ENCODE peak calls at places on chromosomes 12 and 14, in nine cellular contexts. One of them, this sample, is unnamed.

GRCh38 chr14:79199217-79199616 is 1012.1 kb downstream of the DIO2 start:
- ATAC-seq in aorta: no peak
- ATAC-seq in upper lobe of right lung: no peak
- ATAC-seq in heart left ventricle: no peak
- ATAC-seq in central memory CD8-positive, alpha-beta T cell: no peak
- ATAC-seq in CD8-positive, alpha-beta T cell: no peak
- ATAC-seq in stimulated activated effector memory CD8-positive, alpha-beta T cell treated with anti-CD3 and anti-CD28 coated beads, Interleukin-12 subunit alpha, Interleukin-12 subunit beta, amount 100 ng/mL, for 72 hours: no peak
- ATAC-seq in Panc1: no peak
- ATAC-seq in activated naive CD8-positive, alpha-beta T cell treated with anti-CD3 and anti-CD28 coated beads, Interleukin-2, amount 50 U/mL, for 24 hours: no peak
- ATAC-seq in this sample: no peak

GRCh38 chr14:51660720-51661119 is 9.0 kb downstream of the FRMD6 start:
- ATAC-seq in aorta: no peak
- ATAC-seq in upper lobe of right lung: no peak
- ATAC-seq in heart left ventricle: no peak
- ATAC-seq in central memory CD8-positive, alpha-beta T cell: no peak
- ATAC-seq in CD8-positive, alpha-beta T cell: no peak
- ATAC-seq in stimulated activated effector memory CD8-positive, alpha-beta T cell treated with anti-CD3 and anti-CD28 coated beads, Interleukin-12 subunit alpha, Interleukin-12 subunit beta, amount 100 ng/mL, for 72 hours: no peak
- ATAC-seq in Panc1: peak
- ATAC-seq in activated naive CD8-positive, alpha-beta T cell treated with anti-CD3 and anti-CD28 coated beads, Interleukin-2, amount 50 U/mL, for 24 hours: no peak
- ATAC-seq in this sample: no peak

GRCh38 chr12:1698638-1699214 is 7.9 kb downstream of the ADIPOR2 start:
- ATAC-seq in aorta: no peak
- ATAC-seq in upper lobe of right lung: no peak
- ATAC-seq in heart left ventricle: no peak
- ATAC-seq in central memory CD8-positive, alpha-beta T cell: no peak
- ATAC-seq in CD8-positive, alpha-beta T cell: no peak
- ATAC-seq in stimulated activated effector memory CD8-positive, alpha-beta T cell treated with anti-CD3 and anti-CD28 coated beads, Interleukin-12 subunit alpha, Interleukin-12 subunit beta, amount 100 ng/mL, for 72 hours: no peak
- ATAC-seq in Panc1: no peak
- ATAC-seq in activated naive CD8-positive, alpha-beta T cell treated with anti-CD3 and anti-CD28 coated beads, Interleukin-2, amount 50 U/mL, for 24 hours: no peak
- ATAC-seq in this sample: no peak

GRCh38 chr12:64561302-64561651 is 49.0 kb upstream of the RASSF3 start:
- ATAC-seq in aorta: no peak
- ATAC-seq in upper lobe of right lung: no peak
- ATAC-seq in heart left ventricle: no peak
- ATAC-seq in central memory CD8-positive, alpha-beta T cell: no peak
- ATAC-seq in CD8-positive, alpha-beta T cell: no peak
- ATAC-seq in stimulated activated effector memory CD8-positive, alpha-beta T cell treated with anti-CD3 and anti-CD28 coated beads, Interleukin-12 subunit alpha, Interleukin-12 subunit beta, amount 100 ng/mL, for 72 hours: no peak
- ATAC-seq in Panc1: peak
- ATAC-seq in activated naive CD8-positive, alpha-beta T cell treated with anti-CD3 and anti-CD28 coated beads, Interleukin-2, amount 50 U/mL, for 24 hours: no peak
- ATAC-seq in this sample: no peak

GRCh38 chr12:48750769-48751356 is 34.4 kb upstream of the CCNT1 start:
- ATAC-seq in aorta: no peak
- ATAC-seq in upper lobe of right lung: no peak
- ATAC-seq in heart left ventricle: no peak
- ATAC-seq in central memory CD8-positive, alpha-beta T cell: no peak
- ATAC-seq in CD8-positive, alpha-beta T cell: no peak
- ATAC-seq in stimulated activated effector memory CD8-positive, alpha-beta T cell treated with anti-CD3 and anti-CD28 coated beads, Interleukin-12 subunit alpha, Interleukin-12 subunit beta, amount 100 ng/mL, for 72 hours: peak
- ATAC-seq in Panc1: no peak
- ATAC-seq in activated naive CD8-positive, alpha-beta T cell treated with anti-CD3 and anti-CD28 coated beads, Interleukin-2, amount 50 U/mL, for 24 hours: peak
- ATAC-seq in this sample: no peak

GRCh38 chr14:35858521-35859209 is 32.5 kb downstream of the BRMS1L start:
- ATAC-seq in aorta: no peak
- ATAC-seq in upper lobe of right lung: no peak
- ATAC-seq in heart left ventricle: no peak
- ATAC-seq in central memory CD8-positive, alpha-beta T cell: no peak
- ATAC-seq in CD8-positive, alpha-beta T cell: no peak
- ATAC-seq in stimulated activated effector memory CD8-positive, alpha-beta T cell treated with anti-CD3 and anti-CD28 coated beads, Interleukin-12 subunit alpha, Interleukin-12 subunit beta, amount 100 ng/mL, for 72 hours: no peak
- ATAC-seq in Panc1: no peak
- ATAC-seq in activated naive CD8-positive, alpha-beta T cell treated with anti-CD3 and anti-CD28 coated beads, Interleukin-2, amount 50 U/mL, for 24 hours: no peak
- ATAC-seq in this sample: peak

GRCh38 chr12:92561543-92561899 is 141.3 kb upstream of the PLEKHG7 start:
- ATAC-seq in aorta: peak
- ATAC-seq in upper lobe of right lung: peak
- ATAC-seq in heart left ventricle: peak
- ATAC-seq in central memory CD8-positive, alpha-beta T cell: no peak
- ATAC-seq in CD8-positive, alpha-beta T cell: no peak
- ATAC-seq in stimulated activated effector memory CD8-positive, alpha-beta T cell treated with anti-CD3 and anti-CD28 coated beads, Interleukin-12 subunit alpha, Interleukin-12 subunit beta, amount 100 ng/mL, for 72 hours: no peak
- ATAC-seq in Panc1: no peak
- ATAC-seq in activated naive CD8-positive, alpha-beta T cell treated with anti-CD3 and anti-CD28 coated beads, Interleukin-2, amount 50 U/mL, for 24 hours: no peak
- ATAC-seq in this sample: peak

GRCh38 chr12:52691076-52691764 is 11.0 kb upstream of the KRT1 start:
- ATAC-seq in aorta: no peak
- ATAC-seq in upper lobe of right lung: peak
- ATAC-seq in heart left ventricle: peak
- ATAC-seq in central memory CD8-positive, alpha-beta T cell: peak
- ATAC-seq in CD8-positive, alpha-beta T cell: peak
- ATAC-seq in stimulated activated effector memory CD8-positive, alpha-beta T cell treated with anti-CD3 and anti-CD28 coated beads, Interleukin-12 subunit alpha, Interleukin-12 subunit beta, amount 100 ng/mL, for 72 hours: peak
- ATAC-seq in Panc1: peak
- ATAC-seq in activated naive CD8-positive, alpha-beta T cell treated with anti-CD3 and anti-CD28 coated beads, Interleukin-2, amount 50 U/mL, for 24 hours: no peak
- ATAC-seq in this sample: no peak

GRCh38 chr14:89359477-89360222 is 57.4 kb downstream of the FOXN3 start:
- ATAC-seq in aorta: peak
- ATAC-seq in upper lobe of right lung: peak
- ATAC-seq in heart left ventricle: peak
- ATAC-seq in central memory CD8-positive, alpha-beta T cell: no peak
- ATAC-seq in CD8-positive, alpha-beta T cell: no peak
- ATAC-seq in stimulated activated effector memory CD8-positive, alpha-beta T cell treated with anti-CD3 and anti-CD28 coated beads, Interleukin-12 subunit alpha, Interleukin-12 subunit beta, amount 100 ng/mL, for 72 hours: no peak
- ATAC-seq in Panc1: no peak
- ATAC-seq in activated naive CD8-positive, alpha-beta T cell treated with anti-CD3 and anti-CD28 coated beads, Interleukin-2, amount 50 U/mL, for 24 hours: no peak
- ATAC-seq in this sample: peak

GRCh38 chr12:3130053-3130805 is 53.0 kb downstream of the TSPAN9 start:
- ATAC-seq in aorta: no peak
- ATAC-seq in upper lobe of right lung: peak
- ATAC-seq in heart left ventricle: peak
- ATAC-seq in central memory CD8-positive, alpha-beta T cell: no peak
- ATAC-seq in CD8-positive, alpha-beta T cell: no peak
- ATAC-seq in stimulated activated effector memory CD8-positive, alpha-beta T cell treated with anti-CD3 and anti-CD28 coated beads, Interleukin-12 subunit alpha, Interleukin-12 subunit beta, amount 100 ng/mL, for 72 hours: no peak
- ATAC-seq in Panc1: no peak
- ATAC-seq in activated naive CD8-positive, alpha-beta T cell treated with anti-CD3 and anti-CD28 coated beads, Interleukin-2, amount 50 U/mL, for 24 hours: no peak
- ATAC-seq in this sample: peak

GRCh38 chr12:104953323-104953722 is 4.8 kb downstream of the SLC41A2 start:
- ATAC-seq in aorta: no peak
- ATAC-seq in upper lobe of right lung: no peak
- ATAC-seq in heart left ventricle: no peak
- ATAC-seq in central memory CD8-positive, alpha-beta T cell: no peak
- ATAC-seq in CD8-positive, alpha-beta T cell: no peak
- ATAC-seq in stimulated activated effector memory CD8-positive, alpha-beta T cell treated with anti-CD3 and anti-CD28 coated beads, Interleukin-12 subunit alpha, Interleukin-12 subunit beta, amount 100 ng/mL, for 72 hours: no peak
- ATAC-seq in Panc1: no peak
- ATAC-seq in activated naive CD8-positive, alpha-beta T cell treated with anti-CD3 and anti-CD28 coated beads, Interleukin-2, amount 50 U/mL, for 24 hours: no peak
- ATAC-seq in this sample: no peak

GRCh38 chr12:82326905-82327503 is 31.2 kb downstream of the CCDC59 start:
- ATAC-seq in aorta: no peak
- ATAC-seq in upper lobe of right lung: no peak
- ATAC-seq in heart left ventricle: no peak
- ATAC-seq in central memory CD8-positive, alpha-beta T cell: no peak
- ATAC-seq in CD8-positive, alpha-beta T cell: no peak
- ATAC-seq in stimulated activated effector memory CD8-positive, alpha-beta T cell treated with anti-CD3 and anti-CD28 coated beads, Interleukin-12 subunit alpha, Interleukin-12 subunit beta, amount 100 ng/mL, for 72 hours: no peak
- ATAC-seq in Panc1: no peak
- ATAC-seq in activated naive CD8-positive, alpha-beta T cell treated with anti-CD3 and anti-CD28 coated beads, Interleukin-2, amount 50 U/mL, for 24 hours: no peak
- ATAC-seq in this sample: no peak

GRCh38 chr14:24817638-24818053 is 183.7 kb upstream of the GZMB start:
- ATAC-seq in aorta: no peak
- ATAC-seq in upper lobe of right lung: peak
- ATAC-seq in heart left ventricle: peak
- ATAC-seq in central memory CD8-positive, alpha-beta T cell: no peak
- ATAC-seq in CD8-positive, alpha-beta T cell: no peak
- ATAC-seq in stimulated activated effector memory CD8-positive, alpha-beta T cell treated with anti-CD3 and anti-CD28 coated beads, Interleukin-12 subunit alpha, Interleukin-12 subunit beta, amount 100 ng/mL, for 72 hours: no peak
- ATAC-seq in Panc1: no peak
- ATAC-seq in activated naive CD8-positive, alpha-beta T cell treated with anti-CD3 and anti-CD28 coated beads, Interleukin-2, amount 50 U/mL, for 24 hours: no peak
- ATAC-seq in this sample: no peak

GRCh38 chr12:120977531-120978295 is 630 bp upstream of the HNF1A start:
- ATAC-seq in aorta: no peak
- ATAC-seq in upper lobe of right lung: no peak
- ATAC-seq in heart left ventricle: no peak
- ATAC-seq in central memory CD8-positive, alpha-beta T cell: no peak
- ATAC-seq in CD8-positive, alpha-beta T cell: no peak
- ATAC-seq in stimulated activated effector memory CD8-positive, alpha-beta T cell treated with anti-CD3 and anti-CD28 coated beads, Interleukin-12 subunit alpha, Interleukin-12 subunit beta, amount 100 ng/mL, for 72 hours: no peak
- ATAC-seq in Panc1: no peak
- ATAC-seq in activated naive CD8-positive, alpha-beta T cell treated with anti-CD3 and anti-CD28 coated beads, Interleukin-2, amount 50 U/mL, for 24 hours: no peak
- ATAC-seq in this sample: no peak

GRCh38 chr14:71931492-71932228 is 569 bp upstream of the RGS6 start:
- ATAC-seq in aorta: no peak
- ATAC-seq in upper lobe of right lung: peak
- ATAC-seq in heart left ventricle: peak
- ATAC-seq in central memory CD8-positive, alpha-beta T cell: no peak
- ATAC-seq in CD8-positive, alpha-beta T cell: no peak
- ATAC-seq in stimulated activated effector memory CD8-positive, alpha-beta T cell treated with anti-CD3 and anti-CD28 coated beads, Interleukin-12 subunit alpha, Interleukin-12 subunit beta, amount 100 ng/mL, for 72 hours: peak
- ATAC-seq in Panc1: no peak
- ATAC-seq in activated naive CD8-positive, alpha-beta T cell treated with anti-CD3 and anti-CD28 coated beads, Interleukin-2, amount 50 U/mL, for 24 hours: no peak
- ATAC-seq in this sample: peak

GRCh38 chr14:73829526-73830431 is 21.9 kb upstream of the PTGR2 start:
- ATAC-seq in aorta: no peak
- ATAC-seq in upper lobe of right lung: peak
- ATAC-seq in heart left ventricle: no peak
- ATAC-seq in central memory CD8-positive, alpha-beta T cell: peak
- ATAC-seq in CD8-positive, alpha-beta T cell: peak
- ATAC-seq in stimulated activated effector memory CD8-positive, alpha-beta T cell treated with anti-CD3 and anti-CD28 coated beads, Interleukin-12 subunit alpha, Interleukin-12 subunit beta, amount 100 ng/mL, for 72 hours: peak
- ATAC-seq in Panc1: no peak
- ATAC-seq in activated naive CD8-positive, alpha-beta T cell treated with anti-CD3 and anti-CD28 coated beads, Interleukin-2, amount 50 U/mL, for 24 hours: peak
- ATAC-seq in this sample: peak

GRCh38 chr14:91924871-91925726 is 22.4 kb downstream of the FBLN5 start:
- ATAC-seq in aorta: no peak
- ATAC-seq in upper lobe of right lung: no peak
- ATAC-seq in heart left ventricle: peak
- ATAC-seq in central memory CD8-positive, alpha-beta T cell: no peak
- ATAC-seq in CD8-positive, alpha-beta T cell: no peak
- ATAC-seq in stimulated activated effector memory CD8-positive, alpha-beta T cell treated with anti-CD3 and anti-CD28 coated beads, Interleukin-12 subunit alpha, Interleukin-12 subunit beta, amount 100 ng/mL, for 72 hours: no peak
- ATAC-seq in Panc1: no peak
- ATAC-seq in activated naive CD8-positive, alpha-beta T cell treated with anti-CD3 and anti-CD28 coated beads, Interleukin-2, amount 50 U/mL, for 24 hours: no peak
- ATAC-seq in this sample: no peak

GRCh38 chr12:111761099-111761498 is 5.6 kb upstream of the ALDH2 start:
- ATAC-seq in aorta: no peak
- ATAC-seq in upper lobe of right lung: no peak
- ATAC-seq in heart left ventricle: no peak
- ATAC-seq in central memory CD8-positive, alpha-beta T cell: no peak
- ATAC-seq in CD8-positive, alpha-beta T cell: no peak
- ATAC-seq in stimulated activated effector memory CD8-positive, alpha-beta T cell treated with anti-CD3 and anti-CD28 coated beads, Interleukin-12 subunit alpha, Interleukin-12 subunit beta, amount 100 ng/mL, for 72 hours: no peak
- ATAC-seq in Panc1: no peak
- ATAC-seq in activated naive CD8-positive, alpha-beta T cell treated with anti-CD3 and anti-CD28 coated beads, Interleukin-2, amount 50 U/mL, for 24 hours: no peak
- ATAC-seq in this sample: no peak